ENCODE peak calls at places on chromosome 21, in five cellular contexts. Y, O, W, L and E are unnamed samples.

GRCh38 chr21:42560517-42561179 is 47.0 kb downstream of the SLC37A1 start:
- DNase-seq in Y (no peak), O (no peak), W (peak), L (no peak), E (no peak)

GRCh38 chr21:29379517-29380054 is 80.9 kb downstream of the BACH1 start:
- DNase-seq in Y (no peak), O (no peak), W (no peak), L (no peak), E (no peak)

GRCh38 chr21:33078907-33079582 is 9.1 kb downstream of the OLIG1 start:
- DNase-seq in Y (no peak), O (no peak), W (no peak), L (peak), E (peak)

GRCh38 chr21:46320331-46320801 is 3.3 kb downstream of the C21orf58 start:
- DNase-seq in Y (no peak), O (no peak), W (peak), L (no peak), E (no peak)

GRCh38 chr21:41952568-41953248 is 1.1 kb downstream of the C2CD2 start:
- DNase-seq in Y (no peak), O (no peak), W (no peak), L (no peak), E (no peak)

GRCh38 chr21:38914531-38915385 is 109.0 kb downstream of the ETS2 start:
- DNase-seq in Y (no peak), O (no peak), W (no peak), L (no peak), E (no peak)

GRCh38 chr21:16517380-16517779 is 787.6 kb downstream of the USP25 start:
- DNase-seq in Y (no peak), O (no peak), W (no peak), L (no peak), E (no peak)

GRCh38 chr21:29121759-29122158 is 8.7 kb upstream of the MAP3K7CL start:
- DNase-seq in Y (no peak), O (no peak), W (peak), L (no peak), E (no peak)

GRCh38 chr21:33327792-33328433 is 3.1 kb downstream of the IFNAR1 start:
- DNase-seq in Y (no peak), O (no peak), W (no peak), L (no peak), E (no peak)

GRCh38 chr21:44059710-44060109 is 47.5 kb upstream of the PWP2 start:
- DNase-seq in Y (no peak), O (no peak), W (no peak), L (no peak), E (no peak)

GRCh38 chr21:38985423-38986378 is 180.0 kb downstream of the ETS2 start:
- DNase-seq in Y (no peak), O (peak), W (no peak), L (no peak), E (no peak)

GRCh38 chr21:46424062-46424591 is 34.6 kb upstream of the DIP2A start:
- DNase-seq in Y (no peak), O (no peak), W (no peak), L (peak), E (no peak)

GRCh38 chr21:46509760-46510159 is 51.1 kb downstream of the DIP2A start:
- DNase-seq in Y (no peak), O (no peak), W (no peak), L (no peak), E (no peak)

GRCh38 chr21:26965567-26966359 is 1.1 kb downstream of the ADAMTS5 start:
- DNase-seq in Y (no peak), O (peak), W (no peak), L (no peak), E (peak)

GRCh38 chr21:38323721-38324591 is 67.2 kb downstream of the KCNJ15 start:
- DNase-seq in Y (no peak), O (no peak), W (no peak), L (no peak), E (no peak)

GRCh38 chr21:20822559-20823133 is 175.6 kb upstream of the NCAM2 start:
- DNase-seq in Y (no peak), O (no peak), W (no peak), L (no peak), E (no peak)

GRCh38 chr21:20591294-20591693 is 406.9 kb upstream of the NCAM2 start:
- DNase-seq in Y (no peak), O (no peak), W (no peak), L (no peak), E (no peak)

GRCh38 chr21:37204580-37204979 is 62.6 kb downstream of the VPS26C start:
- DNase-seq in Y (no peak), O (no peak), W (no peak), L (no peak), E (no peak)

GRCh38 chr21:33257404-33257803 is 8.8 kb upstream of the IL10RB start:
- DNase-seq in Y (no peak), O (no peak), W (no peak), L (no peak), E (no peak)

GRCh38 chr21:28871388-28872015 is 121.2 kb downstream of the LTN1 start:
- DNase-seq in Y (no peak), O (no peak), W (no peak), L (no peak), E (no peak)

GRCh38 chr21:41601573-41602371 is 93.8 kb upstream of the TMPRSS2 start:
- DNase-seq in Y (no peak), O (no peak), W (no peak), L (no peak), E (peak)

GRCh38 chr21:43297411-43297981 is 128.7 kb downstream of the CRYAA start:
- DNase-seq in Y (no peak), O (peak), W (no peak), L (no peak), E (no peak)

GRCh38 chr21:41817877-41818855 is 51.3 kb upstream of the RIPK4 start:
- DNase-seq in Y (no peak), O (no peak), W (no peak), L (no peak), E (no peak)

GRCh38 chr21:28387220-28387619 is 605.5 kb downstream of the LTN1 start:
- DNase-seq in Y (no peak), O (no peak), W (no peak), L (no peak), E (no peak)

GRCh38 chr21:34669149-34669879 is 520 bp downstream of the CLIC6 start:
- DNase-seq in Y (no peak), O (peak), W (no peak), L (peak), E (no peak)

GRCh38 chr21:34670962-34671348 is 2.2 kb downstream of the CLIC6 start:
- DNase-seq in Y (no peak), O (no peak), W (no peak), L (no peak), E (no peak)

GRCh38 chr21:34671891-34672290 is 3.1 kb downstream of the CLIC6 start:
- DNase-seq in Y (no peak), O (no peak), W (no peak), L (no peak), E (no peak)

GRCh38 chr21:34668803-34669148 is at the start of gene CLIC6:
- DNase-seq in Y (no peak), O (peak), W (no peak), L (no peak), E (no peak)

GRCh38 chr21:34670220-34670961 is 1.6 kb downstream of the CLIC6 start:
- DNase-seq in Y (no peak), O (peak), W (no peak), L (no peak), E (no peak)
- TF ChIP-seq CTCF in Y (no peak), O (no peak), W (no peak), L (no peak), E (no peak)

GRCh38 chr21:31543191-31543590 is 116.3 kb upstream of the SOD1 start:
- DNase-seq in Y (no peak), O (peak), W (no peak), L (no peak), E (no peak)

GRCh38 chr21:31538821-31539220 is 120.7 kb upstream of the SOD1 start:
- DNase-seq in Y (no peak), O (no peak), W (no peak), L (no peak), E (no peak)

GRCh38 chr21:31536138-31536537 is 123.4 kb upstream of the SOD1 start:
- DNase-seq in Y (no peak), O (no peak), W (no peak), L (no peak), E (no peak)

GRCh38 chr21:31537872-31538576 is 121.5 kb upstream of the SOD1 start:
- DNase-seq in Y (no peak), O (no peak), W (no peak), L (no peak), E (no peak)
- TF ChIP-seq CTCF in Y (no peak), O (no peak), W (peak), L (no peak), E (no peak)

DNA sequence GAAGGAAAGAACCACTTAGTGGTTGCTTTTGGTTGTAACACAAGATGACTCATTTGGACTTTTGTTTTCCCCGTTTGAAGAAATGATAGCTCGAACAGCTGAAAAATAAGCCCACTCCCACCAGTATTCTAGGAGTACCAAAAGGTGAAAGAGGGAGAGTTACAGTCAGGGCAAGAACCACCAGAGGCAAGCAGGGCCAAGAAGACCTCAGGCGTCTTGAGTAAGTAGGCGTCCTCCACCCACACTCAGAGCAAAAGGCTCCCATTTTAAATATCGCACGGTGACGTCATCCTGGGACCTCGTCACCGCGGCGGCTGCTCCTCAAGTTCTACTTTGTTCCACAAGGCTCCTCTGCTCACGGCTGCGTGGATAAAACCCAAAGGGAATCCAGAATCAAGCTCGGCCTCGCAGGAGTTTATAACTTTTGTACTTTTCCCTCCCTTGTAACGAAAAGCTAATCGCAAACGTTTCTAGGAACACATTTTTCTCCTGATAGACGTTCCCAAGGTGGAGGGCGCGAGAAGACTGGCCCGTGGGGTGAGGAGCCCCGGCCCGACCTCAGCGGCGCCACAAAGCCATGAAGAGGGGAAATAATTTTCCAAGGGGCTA is 1.2 kb downstream of the BTG3 start:
- DNase-seq in Y (peak), O (peak), W (peak), L (peak), E (peak)
- TF ChIP-seq CTCF in Y (no peak), O (no peak), W (no peak), L (no peak), E (no peak)

GRCh38 chr21:45256021-45256911 is 31.4 kb downstream of the POFUT2 start:
- DNase-seq in Y (no peak), O (no peak), W (no peak), L (no peak), E (no peak)
- TF ChIP-seq CTCF in Y (no peak), O (no peak), W (no peak), L (no peak), E (no peak)

GRCh38 chr21:34330055-34330454 is 33.8 kb upstream of the KCNE2 start:
- DNase-seq in Y (no peak), O (no peak), W (no peak), L (no peak), E (no peak)
- TF ChIP-seq CTCF in Y (no peak), O (no peak), W (no peak), L (no peak), E (no peak)

GRCh38 chr21:15063081-15063820 is 1.5 kb downstream of the NRIP1 start:
- DNase-seq in Y (no peak), O (peak), W (no peak), L (peak), E (no peak)
- TF ChIP-seq CTCF in Y (no peak), O (no peak), W (no peak), L (no peak), E (no peak)

GRCh38 chr21:36166705-36167104 is 10.1 kb downstream of the DOP1B start:
- DNase-seq in Y (no peak), O (no peak), W (no peak), L (no peak), E (no peak)

GRCh38 chr21:36170823-36171222 is 14.2 kb downstream of the DOP1B start:
- DNase-seq in Y (no peak), O (no peak), W (no peak), L (no peak), E (no peak)

GRCh38 chr21:36171327-36171726 is 14.7 kb downstream of the DOP1B start:
- DNase-seq in Y (no peak), O (no peak), W (no peak), L (no peak), E (no peak)

GRCh38 chr21:36171741-36172331 is 15.2 kb downstream of the DOP1B start:
- DNase-seq in Y (no peak), O (no peak), W (no peak), L (no peak), E (no peak)

DNA sequence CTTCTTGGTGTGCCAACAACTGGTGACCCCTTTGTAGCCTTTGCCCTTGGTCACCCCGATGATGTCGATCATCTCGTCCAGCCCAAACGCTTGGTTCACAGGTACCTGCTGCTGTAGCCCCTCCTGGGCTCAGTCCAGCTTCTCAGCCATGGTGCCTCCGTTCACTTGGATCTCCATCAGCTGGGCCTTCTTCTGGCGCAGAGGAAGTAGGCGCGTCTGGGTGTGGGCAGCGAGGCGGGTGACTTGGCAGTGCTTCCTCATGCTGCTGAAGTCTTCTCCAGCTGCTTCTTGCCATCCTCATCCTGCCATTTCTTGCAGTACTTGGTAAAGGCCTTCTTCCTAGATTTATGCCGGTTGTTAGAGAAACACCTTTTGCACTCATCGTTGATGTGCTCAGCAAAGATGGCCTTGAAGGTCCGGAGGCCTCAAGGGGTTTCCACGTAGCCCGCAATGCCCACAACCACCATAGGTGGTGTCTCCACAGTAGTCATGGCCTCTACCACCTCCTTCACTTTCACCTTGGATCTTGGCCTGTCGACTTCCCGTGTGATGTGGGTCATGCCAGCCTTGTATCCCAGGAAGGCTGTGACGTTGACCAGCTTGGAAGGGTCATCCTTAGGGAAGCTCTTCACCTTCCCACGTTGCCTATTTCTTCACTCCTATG is 13.0 kb downstream of the DOP1B start:
- DNase-seq in Y (no peak), O (no peak), W (no peak), L (no peak), E (peak)
- TF ChIP-seq CTCF in Y (no peak), O (no peak), W (no peak), L (no peak), E (peak)

GRCh38 chr21:15282666-15283065 is 217.9 kb upstream of the NRIP1 start:
- DNase-seq in Y (no peak), O (no peak), W (no peak), L (no peak), E (no peak)
- TF ChIP-seq CTCF in Y (no peak), O (no peak), W (no peak), L (no peak), E (no peak)